ENCODE peak calls at places on chromosomes 11 and 22, in five cellular contexts. One of them, this sample, is unnamed.

GRCh38 chr11:74316772-74317505 is 5.5 kb upstream of the P4HA3 start:
- DNase-seq in PC-9: no peak
- DNase-seq in adrenal gland: no peak
- DNase-seq in brain microvascular endothelial cell: peak; percentile 29
- DNase-seq in right lobe of liver: no peak
- DNase-seq in this sample: peak; percentile 50

GRCh38 chr11:2975594-2975993 is 16.5 kb downstream of the NAP1L4 start:
- DNase-seq in right lobe of liver: no peak
- DNase-seq in adrenal gland: no peak
- DNase-seq in brain microvascular endothelial cell: peak; percentile 18
- DNase-seq in PC-9: no peak
- DNase-seq in this sample: peak; percentile 32

GRCh38 chr11:76795285-76795935 is 12.3 kb downstream of the TSKU start:
- DNase-seq in adrenal gland: no peak
- DNase-seq in right lobe of liver: peak; percentile 73
- DNase-seq in brain microvascular endothelial cell: no peak
- DNase-seq in PC-9: no peak
- DNase-seq in this sample: no peak

GRCh38 chr11:63782749-63783148 is 14.2 kb upstream of the ZFTA start:
- DNase-seq in right lobe of liver: no peak
- DNase-seq in adrenal gland: no peak
- DNase-seq in brain microvascular endothelial cell: no peak
- DNase-seq in PC-9: no peak
- DNase-seq in this sample: no peak

GRCh38 chr11:8263769-8264410 is at the start of gene LMO1:
- DNase-seq in right lobe of liver: peak; percentile 81
- DNase-seq in brain microvascular endothelial cell: peak; percentile 73
- DNase-seq in PC-9: no peak
- DNase-seq in adrenal gland: peak; percentile 80
- DNase-seq in this sample: peak; percentile 46

GRCh38 chr11:74278721-74279148 is 32.7 kb downstream of the P4HA3 start:
- DNase-seq in adrenal gland: peak; percentile 59
- DNase-seq in right lobe of liver: no peak
- DNase-seq in brain microvascular endothelial cell: peak; percentile 100
- DNase-seq in PC-9: peak; percentile 76
- DNase-seq in this sample: peak; percentile 98

GRCh38 chr11:57313071-57313787 is 11.5 kb downstream of the TNKS1BP1 start:
- DNase-seq in PC-9: no peak
- DNase-seq in right lobe of liver: no peak
- DNase-seq in adrenal gland: no peak
- DNase-seq in brain microvascular endothelial cell: no peak
- DNase-seq in this sample: no peak

GRCh38 chr11:17343907-17344306 is 7.7 kb upstream of the NCR3LG1 start:
- DNase-seq in adrenal gland: no peak
- DNase-seq in right lobe of liver: no peak
- DNase-seq in brain microvascular endothelial cell: peak; percentile 92
- DNase-seq in PC-9: no peak
- DNase-seq in this sample: peak; percentile 72

GRCh38 chr22:30881361-30882180 is 87.0 kb downstream of the MORC2 start:
- DNase-seq in brain microvascular endothelial cell: no peak
- DNase-seq in PC-9: no peak
- DNase-seq in adrenal gland: peak; percentile 66
- DNase-seq in right lobe of liver: peak; percentile 72
- DNase-seq in this sample: no peak

GRCh38 chr22:18042685-18043084 is 18.3 kb upstream of the MICAL3 start:
- DNase-seq in PC-9: peak; percentile 68
- DNase-seq in right lobe of liver: no peak
- DNase-seq in adrenal gland: peak; percentile 61
- DNase-seq in brain microvascular endothelial cell: no peak
- DNase-seq in this sample: peak; percentile 73

GRCh38 chr22:32951807-32952153 is 106.4 kb downstream of the SYN3 start:
- DNase-seq in adrenal gland: peak; percentile 46
- DNase-seq in PC-9: no peak
- DNase-seq in brain microvascular endothelial cell: no peak
- DNase-seq in right lobe of liver: peak; percentile 60
- DNase-seq in this sample: no peak

GRCh38 chr11:59144096-59144495 is 1.4 kb downstream of the FAM111A start:
- DNase-seq in brain microvascular endothelial cell: no peak
- DNase-seq in PC-9: no peak
- DNase-seq in adrenal gland: no peak
- DNase-seq in right lobe of liver: no peak
- DNase-seq in this sample: no peak

GRCh38 chr11:61037694-61038093 is 64.6 kb upstream of the CD5 start:
- DNase-seq in PC-9: no peak
- DNase-seq in adrenal gland: no peak
- DNase-seq in brain microvascular endothelial cell: peak; percentile 31
- DNase-seq in right lobe of liver: no peak
- DNase-seq in this sample: no peak

GRCh38 chr22:49749227-49749626 is 78.4 kb downstream of the BRD1 start:
- DNase-seq in PC-9: no peak
- DNase-seq in right lobe of liver: no peak
- DNase-seq in brain microvascular endothelial cell: no peak
- DNase-seq in adrenal gland: no peak
- DNase-seq in this sample: no peak

GRCh38 chr11:70109903-70110302 is 31.8 kb downstream of the ANO1 start:
- DNase-seq in brain microvascular endothelial cell: no peak
- DNase-seq in PC-9: no peak
- DNase-seq in adrenal gland: no peak
- DNase-seq in right lobe of liver: no peak
- DNase-seq in this sample: no peak

GRCh38 chr11:43574949-43575915 is 105.3 kb upstream of the HSD17B12 start:
- DNase-seq in adrenal gland: peak; percentile 49
- DNase-seq in right lobe of liver: no peak
- DNase-seq in brain microvascular endothelial cell: peak; percentile 36
- DNase-seq in PC-9: no peak
- DNase-seq in this sample: peak; percentile 51

GRCh38 chr11:80393210-80393609 is 952.4 kb upstream of the TENM4 start:
- DNase-seq in right lobe of liver: no peak
- DNase-seq in PC-9: no peak
- DNase-seq in brain microvascular endothelial cell: no peak
- DNase-seq in adrenal gland: no peak
- DNase-seq in this sample: no peak

GRCh38 chr11:125094731-125095130 is 16.7 kb downstream of the TMEM218 start:
- DNase-seq in PC-9: no peak
- DNase-seq in adrenal gland: no peak
- DNase-seq in right lobe of liver: no peak
- DNase-seq in brain microvascular endothelial cell: no peak
- DNase-seq in this sample: no peak

GRCh38 chr11:66281001-66281400 is 3.0 kb downstream of the CNIH2 start:
- DNase-seq in brain microvascular endothelial cell: no peak
- DNase-seq in PC-9: no peak
- DNase-seq in right lobe of liver: no peak
- DNase-seq in adrenal gland: no peak
- DNase-seq in this sample: no peak

GRCh38 chr11:111465400-111465799 is 46.8 kb downstream of the BTG4 start:
- DNase-seq in adrenal gland: no peak
- DNase-seq in PC-9: peak; percentile 52
- DNase-seq in brain microvascular endothelial cell: peak; percentile 14
- DNase-seq in right lobe of liver: no peak
- DNase-seq in this sample: peak; percentile 67

GRCh38 chr11:12587333-12587997 is 86.8 kb upstream of the TEAD1 start:
- DNase-seq in brain microvascular endothelial cell: peak; percentile 25
- DNase-seq in adrenal gland: no peak
- DNase-seq in PC-9: peak; percentile 74
- DNase-seq in right lobe of liver: no peak
- DNase-seq in this sample: peak; percentile 61

GRCh38 chr22:24843048-24843447 is 37.0 kb downstream of the SGSM1 start:
- DNase-seq in right lobe of liver: no peak
- DNase-seq in PC-9: no peak
- DNase-seq in brain microvascular endothelial cell: no peak
- DNase-seq in adrenal gland: no peak
- DNase-seq in this sample: no peak

GRCh38 chr11:73956876-73957653 is 6.2 kb downstream of the DNAJB13 start:
- DNase-seq in PC-9: no peak
- DNase-seq in adrenal gland: no peak
- DNase-seq in right lobe of liver: peak; percentile 28
- DNase-seq in brain microvascular endothelial cell: no peak
- DNase-seq in this sample: no peak

DNA sequence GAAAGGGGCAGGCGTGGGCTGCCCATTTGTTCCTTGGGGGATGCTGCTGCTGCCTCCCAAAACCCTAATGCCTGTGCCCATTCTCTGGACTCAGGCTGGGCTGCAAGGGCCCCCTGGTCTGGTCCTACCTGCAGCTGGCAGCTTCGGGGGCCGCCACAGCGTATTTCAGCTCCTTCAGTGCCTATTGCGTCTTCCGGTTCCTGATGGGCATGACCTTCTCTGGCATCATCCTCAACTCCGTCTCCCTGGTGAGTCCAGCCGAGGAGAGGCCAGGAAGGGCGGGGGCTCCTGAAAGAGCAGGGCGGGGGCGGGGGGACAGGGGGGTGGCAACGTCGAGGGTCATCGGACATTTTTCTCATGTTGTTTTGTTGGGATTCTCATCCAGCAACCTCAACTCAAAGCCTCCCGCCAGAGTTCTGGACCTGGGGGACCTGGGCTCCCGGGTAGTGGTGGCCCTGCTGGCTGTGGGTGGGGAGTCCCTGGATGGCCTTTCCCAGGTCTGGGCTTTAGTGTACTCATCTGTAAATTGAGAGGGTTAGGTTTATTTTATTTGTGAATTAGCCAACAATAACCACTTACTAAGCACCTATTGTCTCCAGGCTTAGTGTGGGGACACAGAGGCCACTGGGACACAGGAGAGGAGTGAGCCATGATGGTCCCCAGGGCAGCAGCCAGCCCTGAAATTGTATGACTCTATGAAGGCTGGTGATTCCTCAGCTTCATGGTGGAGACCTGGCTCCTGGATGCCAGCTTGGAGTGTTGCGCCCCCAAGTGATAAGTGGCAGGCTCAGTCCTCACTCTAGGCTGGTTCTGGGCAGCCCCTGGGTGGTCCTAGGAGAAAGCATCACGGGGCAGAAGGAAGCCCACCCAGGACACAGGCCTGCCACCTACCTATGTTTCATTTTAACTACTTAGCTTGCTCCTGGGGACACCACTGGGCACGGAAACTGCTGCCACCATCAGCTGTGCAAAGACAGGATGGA is 36.0 kb downstream of the CAPN1 start:
- DNase-seq in PC-9: no peak
- DNase-seq in adrenal gland: no peak
- DNase-seq in brain microvascular endothelial cell: no peak
- DNase-seq in right lobe of liver: no peak
- DNase-seq in this sample: no peak
- TF ChIP-seq CTCF in PC-9: no peak
- TF ChIP-seq CTCF in adrenal gland: no peak
- TF ChIP-seq CTCF in brain microvascular endothelial cell: no peak
- TF ChIP-seq CTCF in right lobe of liver: no peak
- TF ChIP-seq CTCF in this sample: no peak

DNA sequence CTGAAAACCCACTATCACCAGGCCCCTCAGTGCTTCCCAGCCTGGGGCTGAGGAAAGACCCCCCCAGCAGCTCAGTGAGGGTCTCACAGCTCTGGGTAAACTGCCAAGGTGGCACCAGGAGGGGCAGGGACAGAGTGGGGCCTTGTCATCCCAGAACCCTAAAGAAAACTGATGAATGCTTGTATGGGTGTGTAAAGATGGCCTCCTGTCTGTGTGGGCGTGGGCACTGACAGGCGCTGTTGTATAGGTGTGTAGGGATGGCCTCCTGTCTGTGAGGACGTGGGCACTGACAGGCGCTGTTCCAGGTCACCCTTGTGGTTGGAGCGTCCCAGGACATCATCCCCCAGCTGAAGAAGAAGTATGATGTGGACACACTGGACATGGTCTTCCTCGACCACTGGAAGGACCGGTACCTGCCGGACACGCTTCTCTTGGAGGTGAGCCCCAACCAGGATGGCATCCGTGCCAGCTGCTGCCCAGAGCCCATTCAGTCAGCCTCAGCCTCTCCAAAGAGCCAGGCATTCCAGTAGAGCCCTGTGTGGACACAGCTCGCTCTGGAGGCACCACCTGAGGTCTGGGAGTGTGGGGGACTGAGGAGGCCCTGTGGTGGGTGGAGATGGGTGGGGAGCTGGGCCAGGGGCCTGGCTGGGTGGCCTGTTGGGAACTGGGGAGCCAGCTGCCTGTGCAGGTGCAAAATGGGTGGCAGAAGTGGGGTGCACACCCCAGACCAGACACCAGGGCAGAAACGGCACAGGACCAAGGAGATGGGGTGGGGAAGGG is 22.4 kb upstream of the TXNRD2 start:
- DNase-seq in brain microvascular endothelial cell: no peak
- DNase-seq in PC-9: no peak
- DNase-seq in adrenal gland: no peak
- DNase-seq in right lobe of liver: peak; percentile 48
- DNase-seq in this sample: no peak
- H3K4me3 ChIP-seq in brain microvascular endothelial cell: no peak overlapping the region
- H3K4me3 ChIP-seq in PC-9: peak overlapping the region; percentile 57
- H3K4me3 ChIP-seq in adrenal gland: no peak overlapping the region
- H3K4me3 ChIP-seq in right lobe of liver: no peak overlapping the region
- H3K4me3 ChIP-seq in this sample: no peak overlapping the region

DNA sequence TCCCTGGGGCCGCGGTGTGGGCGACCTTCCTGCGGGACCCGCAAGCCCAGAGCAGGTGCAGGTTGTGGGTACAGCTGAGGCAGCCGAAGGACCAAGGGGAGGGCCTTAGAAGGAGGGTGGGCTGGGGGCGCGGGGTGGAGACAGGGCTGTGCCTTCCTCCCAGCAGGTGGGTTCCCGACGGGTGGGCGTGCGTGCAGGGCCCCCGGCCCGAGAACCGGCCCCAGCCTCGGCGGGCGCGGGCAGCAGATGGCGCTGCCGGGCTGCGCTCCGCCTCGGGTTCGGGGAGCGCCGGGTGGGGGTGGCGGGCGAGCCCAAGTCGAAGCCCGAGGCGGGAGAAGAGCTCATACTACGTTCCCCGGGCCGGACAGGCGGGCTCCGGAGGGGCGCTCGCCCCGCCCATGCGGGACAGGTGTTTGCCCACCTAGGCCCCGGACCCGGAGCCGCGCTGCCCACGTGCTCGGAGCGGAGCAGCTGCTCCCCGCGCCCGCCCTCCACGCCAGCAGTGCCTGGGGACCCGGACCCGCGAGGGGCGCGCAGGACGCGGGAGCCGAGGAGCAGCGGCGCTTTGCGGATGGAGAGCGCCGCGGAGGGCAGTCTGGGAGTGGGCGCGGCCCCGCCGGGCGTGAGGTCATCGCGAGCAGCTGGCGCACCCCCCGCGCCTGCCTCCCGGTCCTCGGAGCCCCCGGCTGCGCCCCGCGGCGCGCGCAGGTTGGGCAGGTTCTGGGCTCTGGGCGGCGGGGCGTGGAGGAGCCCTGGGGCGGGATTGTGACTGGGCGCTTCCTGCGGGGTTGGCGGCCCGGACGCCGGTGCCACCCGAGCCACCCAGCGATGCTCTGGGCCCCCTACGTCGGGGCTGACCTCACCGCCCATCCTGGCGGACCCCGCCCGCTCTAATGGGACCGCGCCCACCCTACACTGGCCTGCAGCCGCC is 25.3 kb downstream of the DUSP8 start:
- DNase-seq in adrenal gland: peak; percentile 53
- DNase-seq in brain microvascular endothelial cell: no peak
- DNase-seq in right lobe of liver: no peak
- DNase-seq in PC-9: no peak
- DNase-seq in this sample: no peak
- TF ChIP-seq CTCF in adrenal gland: peak; percentile 57
- TF ChIP-seq CTCF in brain microvascular endothelial cell: no peak
- TF ChIP-seq CTCF in right lobe of liver: peak; percentile 83
- TF ChIP-seq CTCF in PC-9: peak; percentile 73
- TF ChIP-seq CTCF in this sample: peak; percentile 33

DNA sequence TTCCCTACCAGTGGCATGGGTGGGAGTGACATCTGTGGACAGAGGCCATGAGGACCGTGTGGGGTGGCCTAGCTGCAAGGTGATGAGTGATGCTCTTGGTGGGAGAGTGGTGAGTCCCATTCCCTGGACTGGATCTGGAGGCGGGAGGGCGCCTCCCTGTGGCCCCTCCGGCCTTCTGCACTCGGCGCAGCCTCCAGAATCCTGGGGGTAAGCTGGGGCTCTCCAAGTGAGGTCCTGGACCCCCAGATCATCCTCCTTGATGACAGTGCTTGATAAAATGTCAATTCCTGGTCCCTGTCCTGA is 32.3 kb upstream of the PRR5 start:
- DNase-seq in adrenal gland: no peak
- DNase-seq in right lobe of liver: no peak
- DNase-seq in PC-9: no peak
- DNase-seq in brain microvascular endothelial cell: no peak
- DNase-seq in this sample: peak; percentile 54
- H3K4me3 ChIP-seq in adrenal gland: no peak overlapping the region
- H3K4me3 ChIP-seq in right lobe of liver: no peak overlapping the region
- H3K4me3 ChIP-seq in PC-9: no peak overlapping the region
- H3K4me3 ChIP-seq in brain microvascular endothelial cell: no peak overlapping the region
- H3K4me3 ChIP-seq in this sample: peak overlapping the region; percentile 79

This sample was measured in AG10803.